ENCODE peak calls at places on chromosomes 3 and 15, in ten cellular contexts. L is testis, R is H1, A is A549, O is vagina, Y is gastrocnemius medialis, J is adrenal gland, E is ovary, B is spleen, H is NB4. F is an unnamed sample.
A peak's percentile ranks its signal among the peaks of the same experiment; 100 is the strongest.

GRCh38 chr3:136078421-136079364 is 113.2 kb downstream of the PPP2R3A start:
- DNase-seq in O (no peak), B (no peak), H (peak; percentile 46), L (no peak), A (peak; percentile 22), E (no peak), J (no peak), Y (no peak), R (no peak), F (no peak)

GRCh38 chr3:36954452-36955134 is 9.7 kb upstream of the TRANK1 start:
- DNase-seq in Y (no peak), B (no peak), J (no peak), R (peak; percentile 20), A (no peak), O (no peak), H (no peak), E (no peak), L (no peak), F (no peak)

GRCh38 chr3:117404153-117404552 is 694.6 kb downstream of the TUSC7 start:
- DNase-seq in L (no peak), E (no peak), J (no peak), R (no peak), B (no peak), A (no peak), Y (no peak), O (no peak), H (no peak), F (no peak)

GRCh38 chr3:30408105-30408557 is 198.3 kb upstream of the TGFBR2 start:
- DNase-seq in A (no peak), B (no peak), O (no peak), L (no peak), Y (no peak), J (no peak), R (no peak), H (no peak), E (no peak), F (no peak)

GRCh38 chr3:59968510-59968909 is 918.7 kb upstream of the CFAP20DC start:
- DNase-seq in O (no peak), B (no peak), R (no peak), Y (no peak), J (no peak), A (no peak), H (no peak), E (no peak), L (no peak), F (no peak)

GRCh38 chr3:133620066-133620784 is 41.5 kb downstream of the TOPBP1 start:
- DNase-seq in B (no peak), R (no peak), J (no peak), Y (no peak), H (no peak), O (no peak), A (no peak), L (no peak), E (no peak), F (no peak)

GRCh38 chr3:56087460-56087859 is 380.8 kb downstream of the ERC2 start:
- DNase-seq in R (no peak), L (no peak), B (no peak), H (no peak), Y (no peak), J (no peak), E (no peak), A (no peak), O (no peak), F (no peak)

GRCh38 chr3:4717363-4717740 is 224.2 kb downstream of the ITPR1 start:
- DNase-seq in Y (no peak), L (no peak), E (no peak), R (no peak), H (no peak), A (no peak), J (no peak), B (no peak), O (no peak), F (no peak)

GRCh38 chr15:59492389-59493377 is 54.7 kb downstream of the FAM81A start:
- DNase-seq in O (no peak), Y (peak; percentile 18), H (peak; percentile 63), A (peak; percentile 81), J (peak; percentile 61), B (peak; percentile 76), L (peak; percentile 71), R (peak; percentile 63), E (peak; percentile 58), F (peak; percentile 51)
- H3K4me3 ChIP-seq in O (no peak overlapping the region), Y (peak overlapping the region; percentile 12), H (no peak overlapping the region), A (no peak overlapping the region), J (no peak overlapping the region), B (no peak overlapping the region), L (no peak overlapping the region), R (no peak overlapping the region), E (no peak overlapping the region), F (no peak overlapping the region)

GRCh38 chr3:169813757-169814517 is 1.2 kb upstream of the LRRC34 start:
- DNase-seq in E (peak; percentile 31), R (peak; percentile 68), Y (no peak), H (peak; percentile 78), O (no peak), L (no peak), A (peak; percentile 42), B (peak; percentile 93), J (no peak), F (no peak)

GRCh38 chr3:169812844-169813677 is at the start of the genes LRRC34 and LRRIQ4:
- DNase-seq in Y (peak; percentile 12), O (no peak), H (peak; percentile 83), A (no peak), R (no peak), B (peak; percentile 93), E (peak; percentile 68), J (peak; percentile 52), L (peak; percentile 89), F (peak; percentile 54)

GRCh38 chr3:169809230-169809795 is 3.4 kb upstream of the LRRIQ4 start:
- DNase-seq in B (no peak), R (no peak), J (no peak), H (peak; percentile 31), L (no peak), Y (no peak), E (no peak), A (no peak), O (no peak), F (no peak)

GRCh38 chr3:169811606-169812123 is 1.0 kb upstream of the LRRIQ4 start:
- DNase-seq in H (peak; percentile 75), R (no peak), Y (no peak), J (no peak), O (no peak), A (no peak), B (no peak), L (peak; percentile 18), E (no peak), F (no peak)

DNA sequence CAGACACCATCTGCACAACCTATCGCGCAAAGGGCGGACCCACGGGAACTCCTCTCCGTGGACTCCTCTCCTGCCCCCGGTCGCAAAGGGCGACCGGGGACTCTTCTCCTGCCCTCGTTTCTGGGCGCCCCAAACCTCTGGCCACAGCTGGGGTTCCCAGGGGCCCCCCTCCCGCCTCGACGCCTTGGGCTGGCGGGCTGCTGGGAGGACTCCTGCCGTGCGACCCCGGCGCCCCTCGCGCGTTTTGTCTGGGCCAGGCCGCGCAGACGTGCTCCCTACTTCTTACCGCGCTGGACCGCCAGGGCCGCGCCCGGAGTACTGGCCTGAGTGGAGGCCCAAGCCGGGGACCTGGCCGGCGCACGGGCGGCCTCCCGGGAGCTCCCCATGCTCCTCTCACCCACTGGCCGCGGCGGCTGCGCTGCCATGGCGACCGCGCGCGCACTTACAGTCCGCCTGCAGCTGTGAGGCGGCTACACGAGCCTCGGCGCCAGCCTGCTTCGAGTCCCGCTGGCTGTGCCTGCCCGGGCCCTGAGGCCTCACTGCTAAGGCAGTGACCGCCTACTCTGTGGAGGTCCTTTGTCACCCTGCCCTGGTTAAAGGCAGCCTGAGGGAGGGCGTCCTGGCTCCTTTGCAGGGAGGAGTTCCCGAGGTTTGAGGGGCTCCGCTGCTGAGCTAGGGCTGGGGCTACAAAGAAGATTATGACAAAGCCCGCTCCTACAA is 386 bp upstream of the LRRIQ4 start:
- DNase-seq in R (peak; percentile 81), J (peak; percentile 73), E (peak; percentile 71), H (peak; percentile 79), L (peak; percentile 83), O (no peak), A (no peak), Y (no peak), B (peak; percentile 95), F (peak; percentile 88)
- TF ChIP-seq POLR2A in R (no peak), J (no peak), E (no peak), H (peak; percentile 16), L (no peak), O (no peak), A (no peak), Y (no peak), B (no peak), F (no peak)

GRCh38 chr3:186385856-186386602 is 24.0 kb upstream of the DGKG start:
- DNase-seq in Y (no peak), L (no peak), J (no peak), A (no peak), R (no peak), O (no peak), B (no peak), E (no peak), H (no peak), F (peak; percentile 31)

GRCh38 chr3:186381424-186382216 is 19.6 kb upstream of the DGKG start:
- DNase-seq in R (no peak), Y (no peak), E (no peak), A (no peak), H (no peak), B (no peak), O (no peak), J (no peak), L (no peak), F (no peak)

GRCh38 chr3:186380622-186381380 is 18.8 kb upstream of the DGKG start:
- DNase-seq in J (no peak), L (no peak), O (no peak), E (no peak), R (no peak), A (no peak), Y (no peak), B (no peak), H (no peak), F (no peak)

GRCh38 chr3:186383026-186383993 is 21.3 kb upstream of the DGKG start:
- DNase-seq in L (peak; percentile 36), J (no peak), H (no peak), Y (no peak), A (no peak), R (no peak), E (no peak), B (no peak), O (no peak), F (no peak)

DNA sequence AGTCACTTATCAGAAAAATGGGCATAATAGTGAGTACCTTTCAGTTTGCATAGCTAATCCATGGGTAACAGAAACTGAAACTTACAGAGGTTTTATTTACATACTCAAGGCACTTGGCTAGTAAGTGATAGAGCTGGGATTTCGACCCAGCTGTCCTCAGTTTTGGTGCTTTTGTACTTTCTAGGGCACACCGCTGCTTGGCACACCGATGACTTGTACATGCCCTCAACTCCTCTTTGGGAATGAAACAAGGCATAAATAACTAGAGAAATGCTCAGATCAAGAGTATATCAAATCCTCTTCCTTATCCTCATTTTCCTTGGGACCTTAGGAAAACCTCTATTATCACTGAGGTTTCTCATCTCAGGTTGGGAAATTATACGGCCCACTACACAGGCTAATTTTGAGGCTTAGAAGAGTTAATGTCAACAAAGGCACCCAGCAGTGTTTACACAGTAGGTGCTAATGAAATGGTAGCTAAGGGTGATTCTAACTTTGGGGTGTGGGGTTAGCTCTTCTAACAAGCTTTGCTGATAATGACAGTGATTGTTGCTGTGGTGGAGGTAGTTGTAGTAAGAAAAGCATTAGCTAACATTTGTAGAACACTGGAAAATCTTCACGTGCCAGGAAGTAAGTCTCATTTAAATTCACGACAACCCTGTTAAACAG is 20.3 kb upstream of the DGKG start:
- DNase-seq in B (no peak), E (no peak), A (no peak), J (no peak), R (no peak), Y (no peak), L (no peak), O (no peak), H (no peak), F (no peak)
- H3K4me3 ChIP-seq in B (no peak overlapping the region), E (no peak overlapping the region), A (no peak overlapping the region), J (no peak overlapping the region), R (no peak overlapping the region), Y (no peak overlapping the region), L (no peak overlapping the region), O (no peak overlapping the region), H (no peak overlapping the region), F (no peak overlapping the region)

GRCh38 chr3:170062068-170062467 is 24.3 kb downstream of the GPR160 start:
- DNase-seq in O (no peak), R (no peak), A (no peak), E (no peak), H (no peak), L (no peak), B (no peak), J (no peak), Y (no peak), F (no peak)

GRCh38 chr3:170063691-170064090 is 25.9 kb downstream of the GPR160 start:
- DNase-seq in H (no peak), B (no peak), A (no peak), Y (no peak), E (no peak), L (no peak), R (no peak), J (no peak), O (no peak), F (no peak)

GRCh38 chr3:170059447-170059846 is 21.7 kb downstream of the GPR160 start:
- DNase-seq in A (no peak), L (no peak), J (no peak), B (no peak), Y (no peak), E (no peak), H (no peak), O (no peak), R (peak; percentile 41), F (no peak)

GRCh38 chr3:170062769-170063168 is 25.0 kb downstream of the GPR160 start:
- DNase-seq in L (peak; percentile 34), J (no peak), Y (no peak), A (no peak), E (no peak), B (no peak), R (peak; percentile 80), H (no peak), O (no peak), F (no peak)

DNA sequence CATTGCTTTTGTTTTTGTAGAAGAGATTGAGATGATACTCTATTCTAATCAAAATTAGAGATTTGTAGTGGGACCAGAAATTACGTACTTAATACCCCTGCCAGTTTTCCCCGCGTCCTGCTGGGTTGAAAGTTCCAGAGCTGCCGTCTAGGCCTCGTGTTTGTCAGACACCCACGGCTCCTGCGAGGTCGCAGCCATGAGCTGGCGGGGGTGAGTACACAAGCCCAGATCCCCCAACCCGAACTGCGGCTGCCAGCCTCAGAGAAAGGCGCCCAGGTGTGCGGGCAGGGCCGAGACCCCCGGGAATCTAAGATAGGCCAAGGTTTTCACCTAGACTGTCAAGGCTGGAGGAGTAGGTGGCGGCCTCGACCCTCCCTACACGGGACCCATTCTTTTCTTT is 26.3 kb downstream of the GPR160 start:
- DNase-seq in B (peak; percentile 63), J (no peak), H (no peak), R (no peak), L (no peak), O (no peak), Y (no peak), A (no peak), E (no peak), F (no peak)
- TF ChIP-seq POLR2A in B (no peak), J (no peak), H (no peak), R (no peak), L (no peak), O (no peak), Y (no peak), A (no peak), E (no peak), F (no peak)

F was measured in lower leg skin.